ENCODE peak calls at places on chromosomes 5 and 9, in six cellular contexts. O is A549, M is HCT116, Y is testis, E is fibroblast of lung, K is HFF-Myc. D is an unnamed sample.

GRCh38 chr5:142304013-142304701 is 20.7 kb downstream of the SPRY4 start:
- DNase-seq in O (no peak), M (no peak), Y (no peak), E (peak), K (no peak), D (no peak)

GRCh38 chr5:28810751-28811136 is 1772.4 kb upstream of the CDH9 start:
- DNase-seq in O (no peak), M (no peak), Y (no peak), E (no peak), K (no peak), D (no peak)

GRCh38 chr5:111627862-111628261 is 115.5 kb upstream of the STARD4 start:
- DNase-seq in O (no peak), M (no peak), Y (no peak), E (no peak), K (no peak), D (no peak)

GRCh38 chr5:14488697-14489096 is 92.9 kb upstream of the OTULINL start:
- DNase-seq in O (no peak), M (no peak), Y (no peak), E (no peak), K (no peak), D (no peak)

GRCh38 chr9:125475385-125475784 is 213.8 kb downstream of the GAPVD1 start:
- DNase-seq in O (no peak), M (no peak), Y (no peak), E (no peak), K (no peak), D (no peak)

GRCh38 chr9:550267-550790 is 291.2 kb upstream of the DMRT1 start:
- DNase-seq in O (no peak), M (no peak), Y (no peak), E (no peak), K (no peak), D (no peak)

GRCh38 chr9:120267929-120268328 is 312.0 kb downstream of the CDK5RAP2 start:
- DNase-seq in O (no peak), M (no peak), Y (no peak), E (no peak), K (no peak), D (no peak)

GRCh38 chr9:98807070-98807810 is at the start of gene GALNT12:
- DNase-seq in O (peak), M (no peak), Y (no peak), E (no peak), K (no peak), D (peak)

GRCh38 chr9:78685471-78685870 is 388.5 kb downstream of the PSAT1 start:
- DNase-seq in O (no peak), M (no peak), Y (no peak), E (no peak), K (no peak), D (no peak)

GRCh38 chr5:138438724-138439536 is at the start of gene REEP2:
- DNase-seq in O (peak), M (no peak), Y (peak), E (peak), K (no peak), D (peak)

GRCh38 chr5:141604318-141604717 is 14.5 kb downstream of the DIAPH1 start:
- DNase-seq in O (peak), M (peak), Y (peak), E (peak), K (peak), D (no peak)

GRCh38 chr5:75053286-75054109 is 1.1 kb upstream of the GCNT4 start:
- DNase-seq in O (peak), M (no peak), Y (peak), E (peak), K (no peak), D (peak)

GRCh38 chr5:97229196-97229595 is 46.1 kb upstream of the RIOK2 start:
- DNase-seq in O (no peak), M (no peak), Y (no peak), E (no peak), K (no peak), D (no peak)

GRCh38 chr9:83299556-83299955 is 236.6 kb upstream of the RASEF start:
- DNase-seq in O (peak), M (no peak), Y (no peak), E (no peak), K (no peak), D (no peak)

GRCh38 chr5:129771058-129771838 is 23.4 kb downstream of the MINAR2 start:
- DNase-seq in O (peak), M (peak), Y (peak), E (peak), K (no peak), D (peak)

GRCh38 chr5:137122075-137122474 is 377.1 kb downstream of the SPOCK1 start:
- DNase-seq in O (no peak), M (no peak), Y (no peak), E (no peak), K (no peak), D (no peak)

GRCh38 chr9:84493284-84493947 is 152.9 kb upstream of the SLC28A3 start:
- DNase-seq in O (no peak), M (no peak), Y (no peak), E (no peak), K (no peak), D (no peak)

GRCh38 chr5:173869316-173869715 is 18.8 kb upstream of the CPEB4 start:
- DNase-seq in O (no peak), M (no peak), Y (no peak), E (no peak), K (no peak), D (no peak)

GRCh38 chr9:9299134-9299533 is 1313.7 kb downstream of the PTPRD start:
- DNase-seq in O (no peak), M (no peak), Y (no peak), E (no peak), K (no peak), D (no peak)
- TF ChIP-seq CTCF in O (no peak), M (no peak), Y (no peak), E (no peak), K (no peak), D (no peak)

GRCh38 chr5:167967494-167968180 is 323.8 kb upstream of the WWC1 start:
- DNase-seq in O (no peak), M (no peak), Y (no peak), E (peak), K (no peak), D (no peak)
- TF ChIP-seq CTCF in O (no peak), M (no peak), Y (no peak), E (no peak), K (no peak), D (no peak)

GRCh38 chr9:112969730-112970129 is 42.3 kb downstream of the ZNF883 start:
- DNase-seq in O (no peak), M (no peak), Y (no peak), E (no peak), K (no peak), D (no peak)

GRCh38 chr9:112971415-112971814 is 40.6 kb downstream of the ZNF883 start:
- DNase-seq in O (peak), M (peak), Y (peak), E (no peak), K (no peak), D (no peak)

GRCh38 chr9:112970939-112971338 is 41.1 kb downstream of the ZNF883 start:
- DNase-seq in O (no peak), M (no peak), Y (no peak), E (peak), K (no peak), D (no peak)
- TF ChIP-seq CTCF in O (peak), M (no peak), Y (no peak), E (no peak), K (no peak), D (no peak)

GRCh38 chr5:68216737-68217231 is 1.2 kb downstream of the PIK3R1 start:
- DNase-seq in O (no peak), M (no peak), Y (no peak), E (peak), K (no peak), D (peak)

GRCh38 chr5:68215888-68216736 is 556 bp downstream of the PIK3R1 start:
- DNase-seq in O (peak), M (no peak), Y (peak), E (peak), K (no peak), D (peak)

GRCh38 chr5:68217476-68217984 is 2.0 kb downstream of the PIK3R1 start:
- DNase-seq in O (no peak), M (no peak), Y (peak), E (peak), K (no peak), D (no peak)

GRCh38 chr5:68214472-68215207 is 916 bp upstream of the PIK3R1 start:
- DNase-seq in O (peak), M (no peak), Y (peak), E (peak), K (no peak), D (peak)

DNA sequence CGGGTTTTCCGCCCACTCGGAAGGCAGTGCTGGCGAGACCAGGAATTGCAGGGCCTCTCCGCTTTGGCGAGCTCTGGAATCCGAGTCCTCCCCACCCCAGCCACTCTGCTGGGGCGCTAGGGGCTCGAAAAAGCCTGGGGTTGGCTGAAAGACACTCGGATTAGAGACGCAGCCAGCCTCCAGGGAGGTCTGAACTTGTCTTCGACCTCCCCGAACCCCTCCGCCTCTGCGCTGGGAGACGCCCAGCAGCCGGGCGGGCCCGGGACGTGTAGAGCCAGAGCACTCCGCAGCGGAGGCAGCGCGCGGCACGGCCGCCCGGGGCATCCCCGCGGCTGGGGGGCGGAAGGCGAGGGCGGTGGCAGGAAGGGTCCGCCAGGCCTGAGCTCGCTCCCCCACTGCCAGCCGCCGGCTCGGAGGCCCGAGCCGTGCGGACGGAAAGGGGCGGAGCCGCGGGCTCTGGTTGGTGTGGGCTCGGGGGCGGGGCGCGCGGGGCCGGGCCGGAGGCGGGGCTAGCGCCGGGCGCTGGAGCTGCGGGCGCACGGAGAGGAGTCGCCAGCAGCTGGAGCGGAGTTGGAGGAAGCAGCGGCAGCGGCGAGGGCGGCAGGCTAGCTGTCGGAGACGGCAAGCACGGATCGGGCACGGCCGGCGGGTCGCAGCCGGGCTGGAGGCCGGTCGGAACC is at the start of gene PIK3R1:
- DNase-seq in O (peak), M (peak), Y (peak), E (peak), K (peak), D (peak)
- TF ChIP-seq CTCF in O (no peak), M (peak), Y (peak), E (peak), K (no peak), D (peak)